ENCODE peak calls at places on chromosomes 2 and 18, in six cellular contexts. H, L, R, K, Y and T are unnamed samples.

GRCh38 chr2:147501973-147502372 is 342.9 kb upstream of the ACVR2A start:
- DNase-seq in H (no peak), L (no peak), R (no peak), K (no peak), Y (no peak), T (no peak)

GRCh38 chr2:14492920-14493503 is 139.5 kb upstream of the LRATD1 start:
- DNase-seq in H (no peak), L (no peak), R (peak; percentile 96), K (no peak), Y (no peak), T (no peak)

GRCh38 chr2:238134393-238134785 is 4.1 kb upstream of the KLHL30 start:
- DNase-seq in H (no peak), L (no peak), R (no peak), K (no peak), Y (no peak), T (peak; percentile 15)

GRCh38 chr2:3207091-3207491 is 170.5 kb downstream of the EIPR1 start:
- DNase-seq in H (no peak), L (no peak), R (no peak), K (no peak), Y (no peak), T (no peak)

GRCh38 chr2:86700705-86701104 is 19.4 kb upstream of the RMND5A start:
- DNase-seq in H (no peak), L (no peak), R (no peak), K (no peak), Y (no peak), T (no peak)

GRCh38 chr2:208638059-208638458 is 231.5 kb downstream of the PTH2R start:
- DNase-seq in H (no peak), L (no peak), R (peak; percentile 12), K (no peak), Y (no peak), T (no peak)

GRCh38 chr2:236554629-236555282 is 14.9 kb upstream of the ACKR3 start:
- DNase-seq in H (no peak), L (no peak), R (no peak), K (no peak), Y (no peak), T (no peak)

GRCh38 chr2:238345286-238345968 is 25.1 kb downstream of the TRAF3IP1 start:
- DNase-seq in H (no peak), L (no peak), R (no peak), K (no peak), Y (no peak), T (no peak)

GRCh38 chr2:130834923-130835765 is 1.6 kb upstream of the ARHGEF4 start:
- DNase-seq in H (peak; percentile 55), L (no peak), R (no peak), K (no peak), Y (no peak), T (no peak)

GRCh38 chr18:37720706-37721105 is 155.1 kb upstream of the CELF4 start:
- DNase-seq in H (no peak), L (no peak), R (no peak), K (no peak), Y (no peak), T (no peak)

GRCh38 chr2:219969508-219969907 is 342.1 kb downstream of the SLC4A3 start:
- DNase-seq in H (no peak), L (no peak), R (peak; percentile 88), K (no peak), Y (no peak), T (no peak)

GRCh38 chr2:24330161-24330560 is 30.2 kb downstream of the ITSN2 start:
- DNase-seq in H (no peak), L (no peak), R (no peak), K (no peak), Y (no peak), T (no peak)

GRCh38 chr18:65527879-65528633 is 222.8 kb upstream of the CDH7 start:
- DNase-seq in H (no peak), L (no peak), R (no peak), K (no peak), Y (no peak), T (no peak)

GRCh38 chr2:177391822-177392372 is 676 bp upstream of the AGPS start:
- DNase-seq in H (no peak), L (no peak), R (peak; percentile 6), K (no peak), Y (no peak), T (no peak)

GRCh38 chr2:232339121-232340081 is 39.1 kb upstream of the ALPP start:
- DNase-seq in H (peak; percentile 58), L (no peak), R (no peak), K (no peak), Y (no peak), T (peak; percentile 43)

GRCh38 chr2:217797661-217798069 is 205.1 kb downstream of the TNS1 start:
- DNase-seq in H (no peak), L (no peak), R (peak; percentile 75), K (peak; percentile 81), Y (peak; percentile 72), T (peak; percentile 61)

GRCh38 chr2:69026026-69026425 is 13.0 kb downstream of the ANTXR1 start:
- DNase-seq in H (no peak), L (peak; percentile 41), R (peak; percentile 54), K (no peak), Y (peak; percentile 61), T (no peak)

GRCh38 chr2:97992836-97993825 is 2.6 kb downstream of the TMEM131 start:
- DNase-seq in H (no peak), L (no peak), R (peak; percentile 70), K (no peak), Y (no peak), T (no peak)

GRCh38 chr2:68806511-68807109 is 64.6 kb downstream of the BMP10 start:
- DNase-seq in H (no peak), L (no peak), R (peak; percentile 81), K (no peak), Y (no peak), T (no peak)

GRCh38 chr18:48941672-48942071 is 9.1 kb downstream of the SMAD7 start:
- DNase-seq in H (peak; percentile 58), L (no peak), R (no peak), K (no peak), Y (no peak), T (no peak)

GRCh38 chr2:128638741-128639477 is 320.2 kb upstream of the HS6ST1 start:
- DNase-seq in H (no peak), L (no peak), R (no peak), K (no peak), Y (no peak), T (no peak)

GRCh38 chr2:36367497-36368353 is 12.1 kb downstream of the CRIM1 start:
- DNase-seq in H (no peak), L (no peak), R (peak; percentile 84), K (no peak), Y (no peak), T (no peak)

GRCh38 chr2:36369711-36370110 is 14.1 kb downstream of the CRIM1 start:
- DNase-seq in H (no peak), L (no peak), R (no peak), K (no peak), Y (no peak), T (no peak)

GRCh38 chr2:36368438-36368837 is 12.9 kb downstream of the CRIM1 start:
- DNase-seq in H (no peak), L (no peak), R (no peak), K (no peak), Y (no peak), T (no peak)

GRCh38 chr2:36369163-36369562 is 13.6 kb downstream of the CRIM1 start:
- DNase-seq in H (no peak), L (no peak), R (no peak), K (no peak), Y (no peak), T (no peak)

GRCh38 chr2:36366491-36367120 is 11.0 kb downstream of the CRIM1 start:
- DNase-seq in H (no peak), L (no peak), R (no peak), K (no peak), Y (no peak), T (no peak)
- H3K4me1 ChIP-seq in H (peaks cover 64% of the 10 kb centered on the region), L (peaks cover 9% of the 10 kb centered on the region), R (peaks cover 89% of the 10 kb centered on the region), K (peaks cover 95% of the 10 kb centered on the region), Y (peaks cover 42% of the 10 kb centered on the region), T (peaks cover 98% of the 10 kb centered on the region)

DNA sequence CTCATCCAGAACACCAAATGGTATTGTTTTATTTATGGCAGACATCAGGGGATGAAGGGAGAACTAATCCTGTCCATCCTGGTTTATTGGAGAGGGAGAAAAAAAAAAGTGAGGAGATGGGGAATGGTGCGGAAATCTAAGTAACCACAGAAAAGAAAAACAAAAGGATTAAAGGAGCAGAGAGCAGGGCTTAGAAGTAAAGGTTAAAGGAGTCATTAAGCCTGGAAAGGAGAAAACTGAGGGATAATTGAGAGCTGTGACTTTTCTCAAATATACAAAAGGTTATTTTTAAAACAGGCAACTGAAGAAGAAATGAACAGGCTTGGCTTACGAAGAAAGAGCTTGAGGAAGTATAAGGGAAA is 127.2 kb upstream of the PPP1CB start:
- DNase-seq in H (no peak), L (no peak), R (no peak), K (no peak), Y (no peak), T (no peak)
- H3K4me1 ChIP-seq in H (peaks cover 46% of the 10 kb centered on the region), L (peaks cover 21% of the 10 kb centered on the region), R (peaks cover 11% of the 10 kb centered on the region), K (peaks cover 76% of the 10 kb centered on the region), Y (peaks cover 72% of the 10 kb centered on the region), T (peaks cover 71% of the 10 kb centered on the region)

GRCh38 chr2:11121823-11122155 is 33.5 kb upstream of the SLC66A3 start:
- DNase-seq in H (no peak), L (no peak), R (no peak), K (no peak), Y (no peak), T (no peak)

GRCh38 chr2:11122380-11122779 is 32.9 kb upstream of the SLC66A3 start:
- DNase-seq in H (no peak), L (no peak), R (peak; percentile 50), K (no peak), Y (no peak), T (no peak)

GRCh38 chr2:11124760-11125068 is 30.6 kb upstream of the SLC66A3 start:
- DNase-seq in H (no peak), L (no peak), R (no peak), K (no peak), Y (no peak), T (no peak)

GRCh38 chr2:11123001-11123809 is 32.1 kb upstream of the SLC66A3 start:
- DNase-seq in H (no peak), L (no peak), R (no peak), K (no peak), Y (no peak), T (no peak)

GRCh38 chr2:11123856-11124759 is 31.2 kb upstream of the SLC66A3 start:
- DNase-seq in H (peak; percentile 80), L (no peak), R (peak; percentile 45), K (no peak), Y (peak; percentile 78), T (peak; percentile 49)
- H3K4me1 ChIP-seq in H (peaks cover 7% of the 10 kb centered on the region), L (no peaks in the 10 kb centered on the region), R (peaks cover 20% of the 10 kb centered on the region), K (no peaks in the 10 kb centered on the region), Y (peaks cover 6% of the 10 kb centered on the region), T (no peaks in the 10 kb centered on the region)

GRCh38 chr2:60518567-60518966 is 34.9 kb downstream of the BCL11A start:
- DNase-seq in H (no peak), L (no peak), R (no peak), K (no peak), Y (no peak), T (no peak)

GRCh38 chr2:60515751-60516226 is 37.7 kb downstream of the BCL11A start:
- DNase-seq in H (no peak), L (no peak), R (peak; percentile 62), K (no peak), Y (peak; percentile 34), T (no peak)

GRCh38 chr2:60516383-60516811 is 37.1 kb downstream of the BCL11A start:
- DNase-seq in H (no peak), L (no peak), R (peak; percentile 48), K (no peak), Y (no peak), T (no peak)

GRCh38 chr2:60517441-60517840 is 36.0 kb downstream of the BCL11A start:
- DNase-seq in H (no peak), L (no peak), R (no peak), K (no peak), Y (no peak), T (no peak)

GRCh38 chr2:60516826-60517225 is 36.6 kb downstream of the BCL11A start:
- DNase-seq in H (no peak), L (no peak), R (no peak), K (no peak), Y (no peak), T (no peak)
- H3K4me1 ChIP-seq in H (peaks cover 6% of the 10 kb centered on the region), L (no peaks in the 10 kb centered on the region), R (peaks cover 35% of the 10 kb centered on the region), K (no peaks in the 10 kb centered on the region), Y (peaks cover 22% of the 10 kb centered on the region), T (no peaks in the 10 kb centered on the region)